ENCODE peak calls at places on chromosomes 12 and 14, in eight cellular contexts. X is neuronal stem cell, O is left ventricle myocardium inferior, D is tibial artery, P is transverse colon, Y is pancreas, T is GM23338, J is thoracic aorta. R is an unnamed sample.

GRCh38 chr14:98890556-98891340 is 381.2 kb downstream of the BCL11B start:
- DNase-seq in X (peak; percentile 24), O (no peak), D (no peak), P (no peak), Y (no peak), T (no peak), J (no peak), R (no peak)

GRCh38 chr12:112170971-112171596 is 45.7 kb downstream of the TRAFD1 start:
- DNase-seq in X (no peak), O (no peak), D (no peak), P (no peak), Y (no peak), T (no peak), J (no peak), R (no peak)

GRCh38 chr12:104219361-104219892 is 3.8 kb downstream of the TXNRD1 start:
- DNase-seq in X (no peak), O (no peak), D (no peak), P (no peak), Y (no peak), T (no peak), J (no peak), R (no peak)

GRCh38 chr12:39884616-39885125 is 221.2 kb downstream of the SLC2A13 start:
- DNase-seq in X (no peak), O (no peak), D (no peak), P (no peak), Y (no peak), T (no peak), J (no peak), R (no peak)

GRCh38 chr12:121399391-121400331 is at the start of gene RNF34:
- DNase-seq in X (peak; percentile 98), O (peak; percentile 99), D (peak; percentile 98), P (peak; percentile 99), Y (peak; percentile 99), T (peak; percentile 100), J (peak; percentile 91), R (peak; percentile 98)

GRCh38 chr12:120978296-120979219 is at the start of gene HNF1A:
- DNase-seq in X (no peak), O (no peak), D (no peak), P (peak; percentile 74), Y (peak; percentile 67), T (peak; percentile 16), J (no peak), R (no peak)

GRCh38 chr12:1840981-1841425 is 20.6 kb downstream of the LRTM2 start:
- DNase-seq in X (no peak), O (no peak), D (no peak), P (no peak), Y (no peak), T (no peak), J (no peak), R (no peak)

GRCh38 chr12:11746940-11747716 is 97.7 kb downstream of the ETV6 start:
- DNase-seq in X (no peak), O (no peak), D (no peak), P (no peak), Y (no peak), T (no peak), J (no peak), R (no peak)

GRCh38 chr12:104604070-104604994 is 147.6 kb downstream of the CHST11 start:
- DNase-seq in X (no peak), O (peak; percentile 63), D (peak; percentile 89), P (peak; percentile 47), Y (peak; percentile 39), T (peak; percentile 16), J (peak; percentile 73), R (peak; percentile 88)

GRCh38 chr14:64682173-64682710 is 22.0 kb upstream of the PLEKHG3 start:
- DNase-seq in X (no peak), O (peak; percentile 64), D (peak; percentile 83), P (peak; percentile 64), Y (peak; percentile 72), T (peak; percentile 66), J (peak; percentile 64), R (peak; percentile 82)

GRCh38 chr12:50661300-50662120 is 102.4 kb upstream of the ATF1 start:
- DNase-seq in X (no peak), O (no peak), D (no peak), P (no peak), Y (no peak), T (no peak), J (no peak), R (no peak)

GRCh38 chr14:36516719-36517241 is 3.3 kb downstream of the NKX2-1 start:
- DNase-seq in X (no peak), O (no peak), D (no peak), P (no peak), Y (no peak), T (no peak), J (no peak), R (no peak)

GRCh38 chr12:120139958-120140357 is 23.4 kb upstream of the RAB35 start:
- DNase-seq in X (no peak), O (no peak), D (no peak), P (no peak), Y (no peak), T (no peak), J (no peak), R (no peak)

GRCh38 chr14:53964249-53964648 is 7.6 kb upstream of the BMP4 start:
- DNase-seq in X (no peak), O (no peak), D (no peak), P (no peak), Y (no peak), T (peak; percentile 43), J (no peak), R (no peak)

GRCh38 chr14:30273564-30273880 is 285.4 kb upstream of the G2E3 start:
- DNase-seq in X (no peak), O (no peak), D (no peak), P (no peak), Y (no peak), T (no peak), J (no peak), R (no peak)

GRCh38 chr14:55717621-55718020 is 137.6 kb downstream of the KTN1 start:
- DNase-seq in X (no peak), O (no peak), D (no peak), P (no peak), Y (no peak), T (no peak), J (no peak), R (no peak)

GRCh38 chr12:88860846-88861245 is 280.6 kb upstream of the KITLG start:
- DNase-seq in X (no peak), O (no peak), D (no peak), P (no peak), Y (no peak), T (no peak), J (no peak), R (no peak)

GRCh38 chr14:58398495-58398894 is 2.8 kb downstream of the TOMM20L start:
- DNase-seq in X (no peak), O (no peak), D (no peak), P (no peak), Y (no peak), T (no peak), J (no peak), R (no peak)

GRCh38 chr14:32940066-32940651 is 1.5 kb downstream of the NPAS3 start:
- DNase-seq in X (no peak), O (no peak), D (no peak), P (no peak), Y (no peak), T (peak; percentile 14), J (no peak), R (no peak)

GRCh38 chr12:5083955-5084849 is 40.5 kb downstream of the KCNA5 start:
- DNase-seq in X (peak; percentile 73), O (no peak), D (no peak), P (no peak), Y (no peak), T (peak; percentile 67), J (no peak), R (no peak)

GRCh38 chr14:35346738-35347322 is 54.6 kb downstream of the PSMA6 start:
- DNase-seq in X (no peak), O (no peak), D (no peak), P (no peak), Y (no peak), T (no peak), J (no peak), R (no peak)

GRCh38 chr12:62269464-62270228 is 9.4 kb downstream of the USP15 start:
- DNase-seq in X (no peak), O (no peak), D (no peak), P (no peak), Y (no peak), T (no peak), J (no peak), R (no peak)
- H3K4me1 ChIP-seq in X (no peaks in the 10 kb centered on the region), O (peaks cover 96% of the 10 kb centered on the region), D (peaks cover 10% of the 10 kb centered on the region), P (peaks cover 20% of the 10 kb centered on the region), Y (peaks cover 51% of the 10 kb centered on the region), T (no peaks in the 10 kb centered on the region), J (peaks cover 60% of the 10 kb centered on the region), R (peaks cover 61% of the 10 kb centered on the region)

GRCh38 chr14:29016050-29016900 is 249.7 kb downstream of the FOXG1 start:
- DNase-seq in X (peak; percentile 51), O (no peak), D (no peak), P (no peak), Y (peak; percentile 11), T (peak; percentile 86), J (no peak), R (no peak)
- H3K4me3 ChIP-seq in X (no peak overlapping the region), O (no peak overlapping the region), D (no peak overlapping the region), P (no peak overlapping the region), Y (no peak overlapping the region), T (no peak overlapping the region), J (no peak overlapping the region), R (no peak overlapping the region)

DNA sequence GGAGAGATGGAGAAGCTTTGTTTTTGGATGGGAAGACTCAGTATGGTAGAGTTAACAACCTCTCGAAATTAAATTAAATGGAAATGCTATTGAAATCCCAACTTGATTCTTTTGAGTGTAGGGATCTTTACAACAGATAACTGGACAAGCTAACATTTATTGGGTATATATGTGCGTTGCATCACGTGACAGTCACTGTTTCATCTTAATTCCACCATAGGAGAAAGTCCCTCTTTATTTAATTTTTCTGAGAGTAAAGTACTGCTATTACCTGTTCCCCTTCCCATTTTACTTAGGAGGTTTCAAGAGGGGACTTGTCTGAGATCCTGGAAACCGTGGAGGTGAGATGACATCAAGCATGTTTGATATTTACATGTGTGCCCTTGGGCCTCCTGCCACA is 11.1 kb upstream of the DAO start:
- DNase-seq in X (no peak), O (no peak), D (no peak), P (no peak), Y (no peak), T (no peak), J (no peak), R (no peak)
- H3K27ac ChIP-seq in X (no peak overlapping the region), O (no peak overlapping the region), D (no peak overlapping the region), P (no peak overlapping the region), Y (no peak overlapping the region), T (no peak overlapping the region), J (no peak overlapping the region), R (no peak overlapping the region)

DNA sequence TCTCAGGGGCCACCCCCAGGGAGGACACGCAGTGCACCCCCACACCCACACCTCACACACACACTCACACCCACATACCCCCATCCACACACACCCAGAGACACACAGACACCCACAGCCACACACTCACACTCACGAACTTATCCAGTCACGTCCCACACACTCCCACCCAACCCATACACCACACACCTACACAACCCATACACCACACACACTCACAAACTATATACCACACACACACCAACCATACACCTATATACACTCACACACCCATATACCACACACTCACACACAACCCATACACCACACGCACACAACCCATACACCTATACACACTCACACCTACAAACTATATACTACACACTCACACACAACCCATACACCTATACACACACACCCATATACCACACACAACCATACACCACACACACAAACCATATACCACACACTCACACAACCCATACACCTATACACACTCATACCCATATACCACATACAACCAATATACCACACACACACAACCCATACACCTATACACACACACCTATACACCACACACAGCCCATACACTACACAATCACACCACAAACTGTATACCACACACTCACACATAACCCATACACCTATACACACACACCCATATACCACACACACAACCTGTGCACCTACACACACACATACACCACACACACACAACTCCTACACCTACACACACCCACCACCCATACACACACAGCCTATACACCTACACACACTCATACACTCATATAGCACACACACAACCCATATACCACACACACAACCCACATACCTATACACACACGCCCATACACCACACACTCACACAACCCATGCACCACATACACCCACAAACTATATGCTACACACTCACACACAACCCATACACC is 42.7 kb downstream of the TMEM121 start:
- DNase-seq in X (no peak), O (no peak), D (no peak), P (no peak), Y (no peak), T (no peak), J (no peak), R (no peak)
- H3K4me1 ChIP-seq in X (no peaks in the 10 kb centered on the region), O (no peaks in the 10 kb centered on the region), D (no peaks in the 10 kb centered on the region), P (no peaks in the 10 kb centered on the region), Y (no peaks in the 10 kb centered on the region), T (no peaks in the 10 kb centered on the region), J (no peaks in the 10 kb centered on the region), R (no peaks in the 10 kb centered on the region)

R was measured in right atrium auricular region.